ENCODE peak calls at places on chromosomes 2 and 18, in five cellular contexts. O is IMR-90, S is neuronal stem cell, Z is H1, K is mesendoderm. W is an unnamed sample.

GRCh38 chr2:152790883-152791282 is 72.5 kb downstream of the ARL6IP6 start:
- DNase-seq in O (no peak), S (no peak), Z (no peak), K (no peak), W (no peak)

GRCh38 chr2:189751080-189751658 is 11.4 kb downstream of the OSGEPL1 start:
- DNase-seq in O (peak), S (peak), Z (peak), K (peak), W (peak)

GRCh38 chr2:146572598-146572997 is 1272.2 kb upstream of the ACVR2A start:
- DNase-seq in O (peak), S (no peak), Z (no peak), K (no peak), W (peak)

GRCh38 chr2:21643180-21643579 is 519.4 kb downstream of the TDRD15 start:
- DNase-seq in O (peak), S (no peak), Z (no peak), K (peak), W (peak)

GRCh38 chr2:240974771-240975572 is 23.4 kb upstream of the SNED1 start:
- DNase-seq in O (peak), S (no peak), Z (no peak), K (no peak), W (no peak)

GRCh38 chr2:227339098-227339599 is 14.1 kb downstream of the MFF start:
- DNase-seq in O (no peak), S (no peak), Z (no peak), K (no peak), W (no peak)

GRCh38 chr2:37766087-37766486 is 94.6 kb upstream of the CDC42EP3 start:
- DNase-seq in O (no peak), S (no peak), Z (no peak), K (peak), W (peak)

GRCh38 chr2:1640301-1641135 is 103.8 kb downstream of the PXDN start:
- DNase-seq in O (no peak), S (no peak), Z (no peak), K (no peak), W (no peak)

GRCh38 chr2:120433816-120434290 is 87.9 kb downstream of the INHBB start:
- DNase-seq in O (no peak), S (no peak), Z (peak), K (no peak), W (no peak)

GRCh38 chr2:172667926-172668325 is 67.7 kb upstream of the RAPGEF4 start:
- DNase-seq in O (peak), S (no peak), Z (no peak), K (no peak), W (no peak)

GRCh38 chr18:74303936-74304335 is 11.7 kb upstream of the C18orf63 start:
- DNase-seq in O (peak), S (no peak), Z (no peak), K (no peak), W (no peak)

GRCh38 chr2:240596491-240596931 is 10.0 kb downstream of the CAPN10 start:
- DNase-seq in O (no peak), S (no peak), Z (no peak), K (no peak), W (no peak)

GRCh38 chr2:177393824-177394614 is 1.4 kb downstream of the AGPS start:
- DNase-seq in O (no peak), S (no peak), Z (no peak), K (peak), W (no peak)

GRCh38 chr18:13070460-13070859 is 79.3 kb downstream of the CEP192 start:
- DNase-seq in O (peak), S (no peak), Z (no peak), K (no peak), W (peak)

GRCh38 chr2:190554357-190555006 is 20.0 kb upstream of the NEMP2 start:
- DNase-seq in O (no peak), S (no peak), Z (no peak), K (peak), W (no peak)

GRCh38 chr2:3628800-3629199 is 29.2 kb upstream of the ALLC start:
- DNase-seq in O (no peak), S (no peak), Z (peak), K (peak), W (no peak)

GRCh38 chr2:175026385-175026784 is 21.2 kb upstream of the CHN1 start:
- DNase-seq in O (no peak), S (no peak), Z (no peak), K (no peak), W (no peak)

GRCh38 chr2:241563981-241564595 is 5.5 kb downstream of the BOK start:
- DNase-seq in O (no peak), S (no peak), Z (no peak), K (no peak), W (no peak)

GRCh38 chr2:171237754-171238505 is 77.2 kb upstream of the TLK1 start:
- DNase-seq in O (no peak), S (no peak), Z (no peak), K (no peak), W (no peak)

GRCh38 chr18:27824841-27825720 is 351.8 kb downstream of the CDH2 start:
- DNase-seq in O (no peak), S (peak), Z (no peak), K (peak), W (no peak)

GRCh38 chr2:96923810-96924774 is 54.2 kb upstream of the SEMA4C start:
- DNase-seq in O (no peak), S (no peak), Z (no peak), K (no peak), W (no peak)

DNA sequence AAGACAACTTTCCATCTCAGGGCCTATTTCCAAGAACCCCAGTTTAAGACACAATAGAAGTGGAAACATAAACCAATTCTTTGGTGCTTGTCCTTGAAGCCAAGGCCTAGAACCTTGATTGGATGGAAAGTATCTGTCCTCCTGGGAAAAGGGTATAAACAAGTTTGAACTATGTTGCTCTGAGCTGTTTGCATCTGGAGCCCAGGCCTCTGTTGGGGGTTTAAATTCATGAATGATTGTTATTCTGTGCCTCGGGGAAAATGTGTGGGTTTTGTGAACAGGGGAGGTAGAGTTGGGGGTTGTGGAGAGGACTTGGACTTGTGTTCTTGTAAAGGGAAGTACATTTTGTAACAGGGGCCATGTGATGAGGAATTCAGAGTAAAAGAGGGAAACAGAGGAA is 406.1 kb downstream of the SLC4A3 start:
- DNase-seq in O (peak), S (no peak), Z (no peak), K (no peak), W (peak)
- H2BK120ac ChIP-seq in O (peak), S (no peak), Z (no peak), K (no peak), W (peak)

DNA sequence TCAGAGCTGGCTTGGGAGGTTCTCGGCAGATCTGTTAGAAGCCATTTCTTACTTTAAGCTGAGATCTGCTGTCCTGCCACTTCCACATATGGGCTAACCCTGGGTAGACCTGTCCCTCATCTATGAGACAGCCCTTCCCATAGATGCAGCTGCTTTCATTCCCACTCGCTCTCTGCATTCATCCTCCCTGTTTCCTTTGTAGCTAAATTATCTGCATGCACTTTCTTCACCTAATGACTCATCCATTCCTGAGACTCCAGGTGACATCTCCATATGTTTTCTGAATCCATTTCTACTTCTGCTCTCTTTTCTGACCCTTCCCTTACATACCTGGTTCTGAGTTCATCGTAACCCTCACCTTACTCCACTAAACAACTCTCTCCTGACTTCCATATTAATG is 108.3 kb downstream of the AOX1 start:
- DNase-seq in O (peak), S (no peak), Z (no peak), K (peak), W (no peak)
- H3K4me2 ChIP-seq in O (no peak), S (no peak), Z (no peak), K (no peak), W (no peak)

GRCh38 chr2:95273911-95274290 is 348 bp upstream of the PROM2 start:
- DNase-seq in O (no peak), S (no peak), Z (peak), K (no peak), W (no peak)
- H2BK120ac ChIP-seq in O (no peak), S (no peak), Z (no peak), K (no peak), W (no peak)

DNA sequence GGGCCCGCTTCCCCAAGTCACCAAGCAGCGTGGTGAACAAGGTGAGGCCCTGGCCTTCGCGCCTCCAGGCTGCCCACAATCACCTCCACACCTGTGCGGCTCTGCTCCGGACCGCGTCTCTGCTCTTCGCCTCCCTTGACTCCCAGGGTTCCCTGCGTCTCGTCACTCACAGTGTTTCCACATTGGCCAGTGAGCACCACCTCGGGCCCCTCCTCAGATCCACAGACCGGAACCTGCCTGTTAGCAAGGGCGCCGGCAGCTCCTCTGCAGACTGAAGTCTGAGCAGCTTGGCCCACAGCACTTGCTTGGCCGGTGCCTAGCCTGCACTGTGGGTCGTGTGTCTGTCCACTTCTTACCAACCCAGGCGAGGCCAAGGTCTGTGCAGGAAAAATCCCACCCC is 155.3 kb upstream of the ALKAL2 start:
- DNase-seq in O (no peak), S (no peak), Z (no peak), K (no peak), W (no peak)
- H3K4me2 ChIP-seq in O (no peak), S (no peak), Z (no peak), K (no peak), W (no peak)

DNA sequence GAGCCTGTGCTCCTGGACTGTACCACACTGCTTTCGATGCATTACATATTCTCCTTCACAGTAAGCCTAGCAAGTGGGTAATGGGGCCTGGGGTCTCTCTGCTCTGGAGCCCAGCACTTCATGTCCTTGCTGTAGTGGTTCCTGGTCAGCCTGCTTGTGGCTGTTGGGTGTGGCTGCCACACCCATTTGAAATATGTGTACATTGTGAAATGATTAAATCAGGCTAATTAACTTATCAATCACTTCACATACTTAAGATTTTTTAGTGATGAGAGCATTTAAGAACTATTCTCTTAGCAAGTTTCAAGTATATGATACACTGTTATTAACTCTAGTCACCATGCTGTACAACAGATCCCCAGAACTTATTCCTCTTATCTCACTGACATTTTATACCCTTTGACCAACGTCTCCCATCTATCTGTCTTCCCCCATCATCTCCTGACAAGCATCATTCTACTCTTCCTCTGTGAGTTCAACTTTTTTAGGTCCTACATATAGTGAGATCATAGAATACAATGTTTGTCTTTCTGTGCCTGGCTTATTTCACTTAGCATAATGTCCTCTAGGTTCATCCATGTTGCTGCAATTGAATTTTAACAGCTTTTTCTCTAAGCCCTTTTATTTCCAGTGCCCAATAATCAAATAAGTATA is 92.1 kb downstream of the LYPD6 start:
- DNase-seq in O (peak), S (no peak), Z (no peak), K (peak), W (peak)
- H2BK120ac ChIP-seq in O (peak), S (no peak), Z (no peak), K (no peak), W (no peak)

DNA sequence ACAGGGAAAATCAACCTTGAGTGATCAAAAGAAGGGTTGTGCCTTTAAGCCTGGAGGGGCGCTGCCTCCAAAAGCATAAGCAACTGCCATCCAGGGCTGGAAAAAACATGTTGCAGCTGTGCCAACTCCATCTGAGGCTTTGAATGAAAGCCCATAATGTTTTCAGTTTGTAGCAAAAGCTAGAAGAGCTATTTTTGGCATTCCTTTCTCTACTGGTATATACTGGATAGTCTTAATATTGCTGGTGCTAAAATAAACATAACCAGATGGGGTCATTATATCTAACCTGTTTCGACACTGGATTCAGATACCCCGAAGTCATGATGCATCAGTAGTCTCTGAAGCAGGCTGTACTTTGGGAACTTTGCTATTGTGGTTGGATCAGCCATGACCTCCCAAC is 25.1 kb downstream of the ANXA4 start:
- DNase-seq in O (peak), S (no peak), Z (no peak), K (no peak), W (peak)
- H3K4me2 ChIP-seq in O (peak), S (no peak), Z (no peak), K (no peak), W (no peak)

GRCh38 chr18:711693-712400 is 583 bp downstream of the ENOSF1 start:
- DNase-seq in O (peak), S (peak), Z (peak), K (peak), W (peak)
- H2BK120ac ChIP-seq in O (peak), S (no peak), Z (no peak), K (no peak), W (peak)

GRCh38 chr2:15460112-15460620 is 101.0 kb downstream of the NBAS start:
- DNase-seq in O (no peak), S (no peak), Z (no peak), K (no peak), W (no peak)
- H3K4me2 ChIP-seq in O (no peak), S (no peak), Z (no peak), K (no peak), W (no peak)